ENCODE peak calls at places on chromosomes 12 and 14, in ten cellular contexts. One of them, this sample, is unnamed.

GRCh38 chr12:6987956-6988573 is 17.4 kb downstream of the EMG1 start:
- DNase-seq in astrocyte of the cerebellum: no peak
- DNase-seq in NCI-H1105: no peak
- DNase-seq in posterior vena cava: no peak
- DNase-seq in choroid plexus epithelial cell: no peak
- DNase-seq in sciatic nerve: no peak
- DNase-seq in WTC11: no peak
- DNase-seq in cardiac fibroblast: no peak
- DNase-seq in lower lobe of right lung: peak
- DNase-seq in activated naive CD4-positive, alpha-beta T cell: no peak
- DNase-seq in this sample: no peak

GRCh38 chr12:59891180-59891579 is 295.4 kb downstream of the SLC16A7 start:
- DNase-seq in choroid plexus epithelial cell: no peak
- DNase-seq in WTC11: no peak
- DNase-seq in activated naive CD4-positive, alpha-beta T cell: no peak
- DNase-seq in lower lobe of right lung: no peak
- DNase-seq in NCI-H1105: no peak
- DNase-seq in posterior vena cava: no peak
- DNase-seq in astrocyte of the cerebellum: no peak
- DNase-seq in cardiac fibroblast: no peak
- DNase-seq in sciatic nerve: no peak
- DNase-seq in this sample: no peak

GRCh38 chr14:75982724-75983358 is 1.0 kb upstream of the TGFB3 start:
- DNase-seq in cardiac fibroblast: peak
- DNase-seq in lower lobe of right lung: peak
- DNase-seq in activated naive CD4-positive, alpha-beta T cell: no peak
- DNase-seq in choroid plexus epithelial cell: peak
- DNase-seq in WTC11: no peak
- DNase-seq in sciatic nerve: peak
- DNase-seq in NCI-H1105: peak
- DNase-seq in posterior vena cava: peak
- DNase-seq in astrocyte of the cerebellum: no peak
- DNase-seq in this sample: no peak

GRCh38 chr14:64572721-64573508 is 23.2 kb downstream of the PPP1R36 start:
- DNase-seq in choroid plexus epithelial cell: peak
- DNase-seq in cardiac fibroblast: peak
- DNase-seq in NCI-H1105: no peak
- DNase-seq in lower lobe of right lung: no peak
- DNase-seq in posterior vena cava: no peak
- DNase-seq in activated naive CD4-positive, alpha-beta T cell: no peak
- DNase-seq in sciatic nerve: no peak
- DNase-seq in WTC11: no peak
- DNase-seq in astrocyte of the cerebellum: peak
- DNase-seq in this sample: no peak

GRCh38 chr12:109695961-109696461 is 17.6 kb upstream of the FAM222A start:
- DNase-seq in posterior vena cava: no peak
- DNase-seq in lower lobe of right lung: no peak
- DNase-seq in astrocyte of the cerebellum: no peak
- DNase-seq in cardiac fibroblast: no peak
- DNase-seq in activated naive CD4-positive, alpha-beta T cell: no peak
- DNase-seq in choroid plexus epithelial cell: peak
- DNase-seq in NCI-H1105: no peak
- DNase-seq in sciatic nerve: no peak
- DNase-seq in WTC11: no peak
- DNase-seq in this sample: no peak

GRCh38 chr12:96034631-96035282 is 630 bp downstream of the LTA4H start:
- DNase-seq in WTC11: no peak
- DNase-seq in choroid plexus epithelial cell: peak
- DNase-seq in sciatic nerve: peak
- DNase-seq in NCI-H1105: no peak
- DNase-seq in cardiac fibroblast: peak
- DNase-seq in astrocyte of the cerebellum: no peak
- DNase-seq in lower lobe of right lung: peak
- DNase-seq in posterior vena cava: no peak
- DNase-seq in activated naive CD4-positive, alpha-beta T cell: no peak
- DNase-seq in this sample: no peak

GRCh38 chr12:12004524-12004923 is 66.2 kb upstream of the BCL2L14 start:
- DNase-seq in cardiac fibroblast: no peak
- DNase-seq in choroid plexus epithelial cell: no peak
- DNase-seq in NCI-H1105: peak
- DNase-seq in lower lobe of right lung: no peak
- DNase-seq in activated naive CD4-positive, alpha-beta T cell: no peak
- DNase-seq in sciatic nerve: no peak
- DNase-seq in posterior vena cava: no peak
- DNase-seq in WTC11: no peak
- DNase-seq in astrocyte of the cerebellum: peak
- DNase-seq in this sample: no peak

GRCh38 chr14:99427632-99428315 is 52.9 kb downstream of the SETD3 start:
- DNase-seq in posterior vena cava: no peak
- DNase-seq in lower lobe of right lung: no peak
- DNase-seq in cardiac fibroblast: peak
- DNase-seq in activated naive CD4-positive, alpha-beta T cell: no peak
- DNase-seq in WTC11: no peak
- DNase-seq in sciatic nerve: no peak
- DNase-seq in choroid plexus epithelial cell: no peak
- DNase-seq in NCI-H1105: no peak
- DNase-seq in astrocyte of the cerebellum: no peak
- DNase-seq in this sample: no peak

GRCh38 chr12:108854055-108854452 is 3.3 kb downstream of the SSH1 start:
- DNase-seq in choroid plexus epithelial cell: peak
- DNase-seq in WTC11: no peak
- DNase-seq in activated naive CD4-positive, alpha-beta T cell: no peak
- DNase-seq in NCI-H1105: no peak
- DNase-seq in lower lobe of right lung: no peak
- DNase-seq in astrocyte of the cerebellum: peak
- DNase-seq in cardiac fibroblast: peak
- DNase-seq in sciatic nerve: no peak
- DNase-seq in posterior vena cava: no peak
- DNase-seq in this sample: no peak

GRCh38 chr14:67358914-67359313 is 690 bp downstream of the ATP6V1D start:
- DNase-seq in WTC11: no peak
- DNase-seq in posterior vena cava: no peak
- DNase-seq in activated naive CD4-positive, alpha-beta T cell: no peak
- DNase-seq in astrocyte of the cerebellum: no peak
- DNase-seq in NCI-H1105: no peak
- DNase-seq in sciatic nerve: no peak
- DNase-seq in choroid plexus epithelial cell: no peak
- DNase-seq in cardiac fibroblast: no peak
- DNase-seq in lower lobe of right lung: no peak
- DNase-seq in this sample: no peak

GRCh38 chr12:124453419-124454351 is 113.7 kb downstream of the NCOR2 start:
- DNase-seq in sciatic nerve: peak
- DNase-seq in choroid plexus epithelial cell: peak
- DNase-seq in cardiac fibroblast: peak
- DNase-seq in lower lobe of right lung: peak
- DNase-seq in NCI-H1105: no peak
- DNase-seq in activated naive CD4-positive, alpha-beta T cell: peak
- DNase-seq in astrocyte of the cerebellum: no peak
- DNase-seq in posterior vena cava: peak
- DNase-seq in WTC11: no peak
- DNase-seq in this sample: peak

GRCh38 chr12:123808167-123808566 is 46.1 kb downstream of the DNAH10 start:
- DNase-seq in astrocyte of the cerebellum: no peak
- DNase-seq in sciatic nerve: no peak
- DNase-seq in choroid plexus epithelial cell: peak
- DNase-seq in NCI-H1105: no peak
- DNase-seq in WTC11: peak
- DNase-seq in lower lobe of right lung: no peak
- DNase-seq in activated naive CD4-positive, alpha-beta T cell: no peak
- DNase-seq in cardiac fibroblast: peak
- DNase-seq in posterior vena cava: no peak
- DNase-seq in this sample: no peak

GRCh38 chr14:24171422-24172260 is at the start of gene REC8:
- DNase-seq in WTC11: peak
- DNase-seq in astrocyte of the cerebellum: peak
- DNase-seq in NCI-H1105: peak
- DNase-seq in activated naive CD4-positive, alpha-beta T cell: peak
- DNase-seq in lower lobe of right lung: peak
- DNase-seq in sciatic nerve: peak
- DNase-seq in cardiac fibroblast: peak
- DNase-seq in posterior vena cava: peak
- DNase-seq in choroid plexus epithelial cell: peak
- DNase-seq in this sample: peak

GRCh38 chr12:113766880-113767878 is 198.9 kb downstream of the RBM19 start:
- DNase-seq in WTC11: no peak
- DNase-seq in lower lobe of right lung: no peak
- DNase-seq in astrocyte of the cerebellum: peak
- DNase-seq in choroid plexus epithelial cell: peak
- DNase-seq in NCI-H1105: no peak
- DNase-seq in sciatic nerve: no peak
- DNase-seq in posterior vena cava: no peak
- DNase-seq in cardiac fibroblast: peak
- DNase-seq in activated naive CD4-positive, alpha-beta T cell: no peak
- DNase-seq in this sample: no peak

GRCh38 chr12:7934560-7935463 is 1.2 kb downstream of the SLC2A3 start:
- DNase-seq in sciatic nerve: no peak
- DNase-seq in NCI-H1105: no peak
- DNase-seq in cardiac fibroblast: no peak
- DNase-seq in WTC11: no peak
- DNase-seq in activated naive CD4-positive, alpha-beta T cell: no peak
- DNase-seq in astrocyte of the cerebellum: no peak
- DNase-seq in posterior vena cava: no peak
- DNase-seq in lower lobe of right lung: no peak
- DNase-seq in choroid plexus epithelial cell: peak
- DNase-seq in this sample: no peak

GRCh38 chr14:72801841-72802587 is 91.9 kb downstream of the DPF3 start:
- DNase-seq in cardiac fibroblast: no peak
- DNase-seq in WTC11: no peak
- DNase-seq in lower lobe of right lung: no peak
- DNase-seq in activated naive CD4-positive, alpha-beta T cell: no peak
- DNase-seq in NCI-H1105: no peak
- DNase-seq in posterior vena cava: no peak
- DNase-seq in sciatic nerve: no peak
- DNase-seq in choroid plexus epithelial cell: no peak
- DNase-seq in astrocyte of the cerebellum: no peak
- DNase-seq in this sample: no peak

GRCh38 chr12:24852420-24852819 is 96.5 kb downstream of the BCAT1 start:
- DNase-seq in cardiac fibroblast: peak
- DNase-seq in lower lobe of right lung: no peak
- DNase-seq in NCI-H1105: no peak
- DNase-seq in sciatic nerve: no peak
- DNase-seq in activated naive CD4-positive, alpha-beta T cell: no peak
- DNase-seq in posterior vena cava: no peak
- DNase-seq in choroid plexus epithelial cell: peak
- DNase-seq in astrocyte of the cerebellum: no peak
- DNase-seq in WTC11: no peak
- DNase-seq in this sample: no peak

GRCh38 chr14:33951183-33951840 is 438 bp upstream of the EGLN3 start:
- DNase-seq in astrocyte of the cerebellum: no peak
- DNase-seq in cardiac fibroblast: no peak
- DNase-seq in sciatic nerve: no peak
- DNase-seq in posterior vena cava: no peak
- DNase-seq in activated naive CD4-positive, alpha-beta T cell: no peak
- DNase-seq in NCI-H1105: no peak
- DNase-seq in lower lobe of right lung: no peak
- DNase-seq in WTC11: no peak
- DNase-seq in choroid plexus epithelial cell: no peak
- DNase-seq in this sample: no peak

GRCh38 chr12:122999986-123000420 is 19.5 kb downstream of the ARL6IP4 start:
- DNase-seq in cardiac fibroblast: no peak
- DNase-seq in sciatic nerve: no peak
- DNase-seq in posterior vena cava: no peak
- DNase-seq in activated naive CD4-positive, alpha-beta T cell: no peak
- DNase-seq in WTC11: no peak
- DNase-seq in astrocyte of the cerebellum: no peak
- DNase-seq in NCI-H1105: no peak
- DNase-seq in choroid plexus epithelial cell: no peak
- DNase-seq in lower lobe of right lung: no peak
- DNase-seq in this sample: no peak

GRCh38 chr12:118140825-118141224 is 4.9 kb downstream of the PEBP1 start:
- DNase-seq in NCI-H1105: no peak
- DNase-seq in WTC11: no peak
- DNase-seq in cardiac fibroblast: no peak
- DNase-seq in choroid plexus epithelial cell: no peak
- DNase-seq in posterior vena cava: no peak
- DNase-seq in lower lobe of right lung: no peak
- DNase-seq in sciatic nerve: no peak
- DNase-seq in astrocyte of the cerebellum: no peak
- DNase-seq in activated naive CD4-positive, alpha-beta T cell: no peak
- DNase-seq in this sample: no peak

GRCh38 chr12:12671850-12672660 is 23.9 kb downstream of the GPR19 start:
- DNase-seq in astrocyte of the cerebellum: no peak
- DNase-seq in sciatic nerve: no peak
- DNase-seq in posterior vena cava: no peak
- DNase-seq in lower lobe of right lung: no peak
- DNase-seq in activated naive CD4-positive, alpha-beta T cell: no peak
- DNase-seq in cardiac fibroblast: no peak
- DNase-seq in WTC11: no peak
- DNase-seq in choroid plexus epithelial cell: peak
- DNase-seq in NCI-H1105: no peak
- DNase-seq in this sample: no peak

GRCh38 chr14:65278589-65278988 is 133.9 kb upstream of the FUT8 start:
- DNase-seq in activated naive CD4-positive, alpha-beta T cell: no peak
- DNase-seq in NCI-H1105: no peak
- DNase-seq in choroid plexus epithelial cell: no peak
- DNase-seq in posterior vena cava: no peak
- DNase-seq in cardiac fibroblast: no peak
- DNase-seq in astrocyte of the cerebellum: no peak
- DNase-seq in sciatic nerve: no peak
- DNase-seq in lower lobe of right lung: no peak
- DNase-seq in WTC11: no peak
- DNase-seq in this sample: no peak

GRCh38 chr14:63436286-63437098 is 106.7 kb downstream of the PPP2R5E start:
- DNase-seq in cardiac fibroblast: no peak
- DNase-seq in WTC11: no peak
- DNase-seq in activated naive CD4-positive, alpha-beta T cell: no peak
- DNase-seq in choroid plexus epithelial cell: no peak
- DNase-seq in lower lobe of right lung: no peak
- DNase-seq in NCI-H1105: no peak
- DNase-seq in posterior vena cava: no peak
- DNase-seq in astrocyte of the cerebellum: no peak
- DNase-seq in sciatic nerve: no peak
- DNase-seq in this sample: no peak

GRCh38 chr12:27083861-27084271 is 1.5 kb upstream of the C12orf71 start:
- DNase-seq in astrocyte of the cerebellum: peak
- DNase-seq in WTC11: no peak
- DNase-seq in NCI-H1105: no peak
- DNase-seq in posterior vena cava: no peak
- DNase-seq in sciatic nerve: no peak
- DNase-seq in lower lobe of right lung: no peak
- DNase-seq in cardiac fibroblast: peak
- DNase-seq in choroid plexus epithelial cell: peak
- DNase-seq in activated naive CD4-positive, alpha-beta T cell: no peak
- DNase-seq in this sample: no peak

GRCh38 chr14:46490150-46490769 is 161.3 kb downstream of the RPL10L start:
- DNase-seq in astrocyte of the cerebellum: no peak
- DNase-seq in WTC11: peak
- DNase-seq in activated naive CD4-positive, alpha-beta T cell: no peak
- DNase-seq in cardiac fibroblast: no peak
- DNase-seq in lower lobe of right lung: no peak
- DNase-seq in choroid plexus epithelial cell: peak
- DNase-seq in posterior vena cava: no peak
- DNase-seq in NCI-H1105: peak
- DNase-seq in sciatic nerve: no peak
- DNase-seq in this sample: no peak

GRCh38 chr12:57771271-57771872 is 533 bp downstream of the METTL1 start:
- DNase-seq in posterior vena cava: peak
- DNase-seq in activated naive CD4-positive, alpha-beta T cell: peak
- DNase-seq in WTC11: peak
- DNase-seq in choroid plexus epithelial cell: peak
- DNase-seq in cardiac fibroblast: peak
- DNase-seq in lower lobe of right lung: peak
- DNase-seq in astrocyte of the cerebellum: peak
- DNase-seq in sciatic nerve: peak
- DNase-seq in NCI-H1105: peak
- DNase-seq in this sample: peak

GRCh38 chr12:124744659-124745467 is 118.8 kb downstream of the SCARB1 start:
- DNase-seq in NCI-H1105: no peak
- DNase-seq in lower lobe of right lung: no peak
- DNase-seq in choroid plexus epithelial cell: peak
- DNase-seq in activated naive CD4-positive, alpha-beta T cell: no peak
- DNase-seq in sciatic nerve: no peak
- DNase-seq in cardiac fibroblast: no peak
- DNase-seq in WTC11: peak
- DNase-seq in astrocyte of the cerebellum: no peak
- DNase-seq in posterior vena cava: no peak
- DNase-seq in this sample: no peak

GRCh38 chr14:99248761-99249171 is 23.2 kb downstream of the BCL11B start:
- DNase-seq in WTC11: no peak
- DNase-seq in astrocyte of the cerebellum: no peak
- DNase-seq in posterior vena cava: no peak
- DNase-seq in choroid plexus epithelial cell: no peak
- DNase-seq in NCI-H1105: no peak
- DNase-seq in cardiac fibroblast: no peak
- DNase-seq in activated naive CD4-positive, alpha-beta T cell: no peak
- DNase-seq in sciatic nerve: no peak
- DNase-seq in lower lobe of right lung: peak
- DNase-seq in this sample: no peak